ENCODE peak calls at places on chromosomes 13 and 19, in four cellular contexts. One of them, this sample, is unnamed.

GRCh38 chr13:105972306-105972721 is 563.1 kb downstream of the EFNB2 start:
- DNase-seq in NCI-H1436 treated with DMSO at 0.1 percent for 48 hours: no peak
- DNase-seq in CD4-positive, alpha-beta T cell: no peak
- DNase-seq in NCI-H187: no peak
- DNase-seq in this sample: no peak

GRCh38 chr13:74444161-74444571 is 310.0 kb upstream of the KLF12 start:
- DNase-seq in NCI-H1436 treated with DMSO at 0.1 percent for 48 hours: no peak
- DNase-seq in CD4-positive, alpha-beta T cell: no peak
- DNase-seq in NCI-H187: no peak
- DNase-seq in this sample: no peak

GRCh38 chr13:72384186-72384823 is 343.1 kb downstream of the MZT1 start:
- DNase-seq in NCI-H1436 treated with DMSO at 0.1 percent for 48 hours: no peak
- DNase-seq in CD4-positive, alpha-beta T cell: no peak
- DNase-seq in NCI-H187: no peak
- DNase-seq in this sample: no peak

GRCh38 chr13:42354246-42355117 is 82.5 kb downstream of the AKAP11 start:
- DNase-seq in NCI-H1436 treated with DMSO at 0.1 percent for 48 hours: no peak
- DNase-seq in CD4-positive, alpha-beta T cell: peak
- DNase-seq in NCI-H187: no peak
- DNase-seq in this sample: no peak

GRCh38 chr19:35557539-35558399 is 5.7 kb downstream of the ATP4A start:
- DNase-seq in NCI-H1436 treated with DMSO at 0.1 percent for 48 hours: no peak
- DNase-seq in CD4-positive, alpha-beta T cell: peak
- DNase-seq in NCI-H187: no peak
- DNase-seq in this sample: no peak

GRCh38 chr19:15433519-15434069 is 14.8 kb upstream of the AKAP8L start:
- DNase-seq in NCI-H1436 treated with DMSO at 0.1 percent for 48 hours: no peak
- DNase-seq in CD4-positive, alpha-beta T cell: no peak
- DNase-seq in NCI-H187: no peak
- DNase-seq in this sample: no peak

GRCh38 chr13:51057931-51058330 is 53.1 kb downstream of the C13orf42 start:
- DNase-seq in NCI-H1436 treated with DMSO at 0.1 percent for 48 hours: no peak
- DNase-seq in CD4-positive, alpha-beta T cell: no peak
- DNase-seq in NCI-H187: no peak
- DNase-seq in this sample: no peak

GRCh38 chr19:40703029-40703755 is 12.7 kb upstream of the NUMBL start:
- DNase-seq in NCI-H1436 treated with DMSO at 0.1 percent for 48 hours: no peak
- DNase-seq in CD4-positive, alpha-beta T cell: no peak
- DNase-seq in NCI-H187: no peak
- DNase-seq in this sample: no peak

GRCh38 chr19:44626067-44626624 is 12.8 kb downstream of the IGSF23 start:
- DNase-seq in NCI-H1436 treated with DMSO at 0.1 percent for 48 hours: no peak
- DNase-seq in CD4-positive, alpha-beta T cell: no peak
- DNase-seq in NCI-H187: no peak
- DNase-seq in this sample: peak

GRCh38 chr19:45245334-45245787 is at the start of gene EXOC3L2:
- DNase-seq in NCI-H1436 treated with DMSO at 0.1 percent for 48 hours: no peak
- DNase-seq in CD4-positive, alpha-beta T cell: no peak
- DNase-seq in NCI-H187: no peak
- DNase-seq in this sample: no peak

GRCh38 chr19:32233091-32233490 is 112.3 kb upstream of the ZNF507 start:
- DNase-seq in NCI-H1436 treated with DMSO at 0.1 percent for 48 hours: no peak
- DNase-seq in CD4-positive, alpha-beta T cell: no peak
- DNase-seq in NCI-H187: no peak
- DNase-seq in this sample: no peak

GRCh38 chr19:928471-929259 is 2.8 kb downstream of the ARID3A start:
- DNase-seq in NCI-H1436 treated with DMSO at 0.1 percent for 48 hours: no peak
- DNase-seq in CD4-positive, alpha-beta T cell: no peak
- DNase-seq in NCI-H187: no peak
- DNase-seq in this sample: peak

GRCh38 chr13:85654227-85654626 is 145.0 kb downstream of the SLITRK6 start:
- DNase-seq in NCI-H1436 treated with DMSO at 0.1 percent for 48 hours: no peak
- DNase-seq in CD4-positive, alpha-beta T cell: no peak
- DNase-seq in NCI-H187: no peak
- DNase-seq in this sample: no peak

GRCh38 chr19:18274303-18274775 is at the start of gene IQCN:
- DNase-seq in NCI-H1436 treated with DMSO at 0.1 percent for 48 hours: no peak
- DNase-seq in CD4-positive, alpha-beta T cell: no peak
- DNase-seq in NCI-H187: no peak
- DNase-seq in this sample: no peak

GRCh38 chr19:317710-318508 is 26.7 kb downstream of the MIER2 start:
- DNase-seq in NCI-H1436 treated with DMSO at 0.1 percent for 48 hours: no peak
- DNase-seq in CD4-positive, alpha-beta T cell: no peak
- DNase-seq in NCI-H187: no peak
- DNase-seq in this sample: no peak

GRCh38 chr19:3263866-3264265 is 39.4 kb downstream of the CELF5 start:
- DNase-seq in NCI-H1436 treated with DMSO at 0.1 percent for 48 hours: no peak
- DNase-seq in CD4-positive, alpha-beta T cell: no peak
- DNase-seq in NCI-H187: no peak
- DNase-seq in this sample: no peak

GRCh38 chr19:6425732-6426686 is 1.4 kb upstream of the KHSRP start:
- DNase-seq in NCI-H1436 treated with DMSO at 0.1 percent for 48 hours: no peak
- DNase-seq in CD4-positive, alpha-beta T cell: no peak
- DNase-seq in NCI-H187: no peak
- DNase-seq in this sample: no peak

GRCh38 chr19:56405062-56405461 is 930 bp downstream of the ZNF583 start:
- DNase-seq in NCI-H1436 treated with DMSO at 0.1 percent for 48 hours: no peak
- DNase-seq in CD4-positive, alpha-beta T cell: no peak
- DNase-seq in NCI-H187: no peak
- DNase-seq in this sample: no peak

GRCh38 chr19:1818549-1819195 is 6.6 kb upstream of the ATP8B3 start:
- DNase-seq in NCI-H1436 treated with DMSO at 0.1 percent for 48 hours: no peak
- DNase-seq in CD4-positive, alpha-beta T cell: no peak
- DNase-seq in NCI-H187: no peak
- DNase-seq in this sample: no peak

GRCh38 chr19:46082728-46083050 is 41.8 kb downstream of the IGFL3 start:
- DNase-seq in NCI-H1436 treated with DMSO at 0.1 percent for 48 hours: no peak
- DNase-seq in CD4-positive, alpha-beta T cell: no peak
- DNase-seq in NCI-H187: no peak
- DNase-seq in this sample: no peak

GRCh38 chr13:42574435-42575311 is 721 bp downstream of the TNFSF11 start:
- DNase-seq in NCI-H1436 treated with DMSO at 0.1 percent for 48 hours: no peak
- DNase-seq in CD4-positive, alpha-beta T cell: peak
- DNase-seq in NCI-H187: no peak
- DNase-seq in this sample: no peak

GRCh38 chr13:111267784-111268183 is 52.7 kb upstream of the TEX29 start:
- DNase-seq in NCI-H1436 treated with DMSO at 0.1 percent for 48 hours: no peak
- DNase-seq in CD4-positive, alpha-beta T cell: no peak
- DNase-seq in NCI-H187: no peak
- DNase-seq in this sample: no peak